ENCODE peak calls at places on chromosomes 4 and X, in six cellular contexts. G, Z, X, N, V and H are unnamed samples. For H3K27me3, the result is how much of the 10 kb centered on the place peaks cover.

GRCh38 chrX:112769034-112769433 is 71.6 kb downstream of the AMOT start:
- DNase-seq in G (peak), Z (no peak), X (no peak), N (no peak), V (peak), H (no peak)

GRCh38 chr4:12852338-12853307 is 631.5 kb downstream of the RAB28 start:
- DNase-seq in G (peak), Z (no peak), X (peak), N (no peak), V (peak), H (no peak)

GRCh38 chr4:133969202-133969873 is 232.3 kb downstream of the PABPC4L start:
- DNase-seq in G (peak), Z (peak), X (no peak), N (no peak), V (peak), H (no peak)

GRCh38 chr4:186887211-186887785 is 163.6 kb upstream of the FAT1 start:
- DNase-seq in G (no peak), Z (no peak), X (no peak), N (no peak), V (no peak), H (no peak)

GRCh38 chr4:15425520-15425919 is 2.3 kb upstream of the C1QTNF7 start:
- DNase-seq in G (no peak), Z (no peak), X (no peak), N (no peak), V (no peak), H (no peak)

GRCh38 chrX:108323751-108324150 is 114.5 kb downstream of the COL4A6 start:
- DNase-seq in G (no peak), Z (no peak), X (no peak), N (no peak), V (no peak), H (no peak)

GRCh38 chrX:16712116-16712824 is at the start of gene CTPS2:
- DNase-seq in G (peak), Z (peak), X (peak), N (peak), V (peak), H (no peak)

GRCh38 chr4:131499139-131499873 is 1649.8 kb upstream of the PCDH10 start:
- DNase-seq in G (peak), Z (no peak), X (no peak), N (no peak), V (peak), H (no peak)

GRCh38 chr4:71231073-71231752 is 107.6 kb upstream of the SLC4A4 start:
- DNase-seq in G (peak), Z (peak), X (peak), N (no peak), V (peak), H (peak)

GRCh38 chr4:112842513-112842912 is 205.6 kb downstream of the LARP7 start:
- DNase-seq in G (no peak), Z (no peak), X (no peak), N (no peak), V (no peak), H (no peak)

GRCh38 chrX:129686422-129686948 is 31.7 kb upstream of the APLN start:
- DNase-seq in G (peak), Z (peak), X (no peak), N (no peak), V (peak), H (no peak)

GRCh38 chrX:149877636-149878035 is 3.3 kb upstream of the MAGEA8 start:
- DNase-seq in G (no peak), Z (no peak), X (no peak), N (no peak), V (no peak), H (no peak)

GRCh38 chrX:18102006-18102405 is 118.7 kb downstream of the BEND2 start:
- DNase-seq in G (no peak), Z (no peak), X (no peak), N (no peak), V (no peak), H (no peak)

GRCh38 chr4:116628598-116628997 is 456.8 kb downstream of the TRAM1L1 start:
- DNase-seq in G (no peak), Z (no peak), X (no peak), N (no peak), V (no peak), H (no peak)

GRCh38 chrX:112851161-112851779 is 10.6 kb upstream of the AMOT start:
- DNase-seq in G (no peak), Z (no peak), X (no peak), N (no peak), V (no peak), H (no peak)

GRCh38 chr4:154314248-154314647 is 177.4 kb downstream of the DCHS2 start:
- DNase-seq in G (no peak), Z (no peak), X (no peak), N (no peak), V (peak), H (no peak)

GRCh38 chrX:80174925-80175574 is 160.5 kb downstream of the TBX22 start:
- DNase-seq in G (no peak), Z (peak), X (no peak), N (no peak), V (no peak), H (peak)

GRCh38 chr4:186700746-186701145 is 22.9 kb downstream of the FAT1 start:
- DNase-seq in G (peak), Z (peak), X (no peak), N (no peak), V (peak), H (peak)

GRCh38 chrX:71994601-71995000 is 84.0 kb downstream of the NHSL2 start:
- DNase-seq in G (no peak), Z (no peak), X (no peak), N (no peak), V (peak), H (no peak)

GRCh38 chr4:40585201-40585789 is 44.4 kb downstream of the RBM47 start:
- DNase-seq in G (no peak), Z (no peak), X (peak), N (no peak), V (no peak), H (no peak)

GRCh38 chrX:150146271-150146888 is 208.1 kb upstream of the EOLA2 start:
- DNase-seq in G (no peak), Z (no peak), X (no peak), N (no peak), V (no peak), H (no peak)

GRCh38 chr4:1762264-1763010 is 30.7 kb upstream of the FGFR3 start:
- DNase-seq in G (no peak), Z (no peak), X (no peak), N (no peak), V (no peak), H (no peak)

GRCh38 chrX:150543230-150544155 is 24.9 kb upstream of the MTM1 start:
- DNase-seq in G (no peak), Z (no peak), X (no peak), N (no peak), V (no peak), H (no peak)

GRCh38 chrX:69493193-69493592 is 10.9 kb upstream of the NALF2 start:
- DNase-seq in G (no peak), Z (peak), X (no peak), N (no peak), V (peak), H (no peak)

GRCh38 chr4:81504685-81505598 is 33.2 kb upstream of the RASGEF1B start:
- DNase-seq in G (no peak), Z (peak), X (peak), N (peak), V (peak), H (no peak)

GRCh38 chr4:88017516-88018302 is 10.3 kb downstream of the PKD2 start:
- DNase-seq in G (peak), Z (peak), X (no peak), N (no peak), V (peak), H (no peak)

GRCh38 chr4:40254961-40255721 is 58.3 kb downstream of the RHOH start:
- DNase-seq in G (peak), Z (no peak), X (no peak), N (no peak), V (peak), H (no peak)

GRCh38 chr4:41483771-41484170 is 54.2 kb upstream of the LIMCH1 start:
- DNase-seq in G (no peak), Z (no peak), X (no peak), N (no peak), V (no peak), H (no peak)

GRCh38 chr4:82899339-82899738 is 1.2 kb upstream of the THAP9 start:
- DNase-seq in G (no peak), Z (no peak), X (no peak), N (no peak), V (peak), H (no peak)

GRCh38 chr4:62901101-62901500 is 1508.1 kb downstream of the TECRL start:
- DNase-seq in G (no peak), Z (no peak), X (no peak), N (no peak), V (no peak), H (no peak)

GRCh38 chr4:154807042-154807630 is 26.1 kb downstream of the RBM46 start:
- DNase-seq in G (peak), Z (no peak), X (no peak), N (no peak), V (peak), H (no peak)

GRCh38 chr4:166091914-166092510 is 219.0 kb downstream of the TLL1 start:
- DNase-seq in G (peak), Z (no peak), X (peak), N (no peak), V (peak), H (no peak)

GRCh38 chr4:73067971-73068394 is 1.5 kb downstream of the COX18 start:
- DNase-seq in G (peak), Z (no peak), X (no peak), N (no peak), V (peak), H (no peak)

GRCh38 chr4:143023519-143023918 is 161.2 kb upstream of the USP38 start:
- DNase-seq in G (no peak), Z (no peak), X (no peak), N (no peak), V (peak), H (no peak)

GRCh38 chrX:55593296-55593695 is 29.9 kb upstream of the FOXR2 start:
- DNase-seq in G (no peak), Z (no peak), X (no peak), N (no peak), V (no peak), H (no peak)

GRCh38 chr4:168908859-168909390 is 101.1 kb downstream of the CBR4 start:
- DNase-seq in G (peak), Z (no peak), X (no peak), N (no peak), V (peak), H (no peak)

GRCh38 chr4:53507671-53508286 is 83.5 kb downstream of the LNX1 start:
- DNase-seq in G (peak), Z (peak), X (no peak), N (no peak), V (peak), H (peak)
- H3K4me3 ChIP-seq in G (no peak), Z (peak), X (no peak), N (no peak), V (no peak), H (peak)

DNA sequence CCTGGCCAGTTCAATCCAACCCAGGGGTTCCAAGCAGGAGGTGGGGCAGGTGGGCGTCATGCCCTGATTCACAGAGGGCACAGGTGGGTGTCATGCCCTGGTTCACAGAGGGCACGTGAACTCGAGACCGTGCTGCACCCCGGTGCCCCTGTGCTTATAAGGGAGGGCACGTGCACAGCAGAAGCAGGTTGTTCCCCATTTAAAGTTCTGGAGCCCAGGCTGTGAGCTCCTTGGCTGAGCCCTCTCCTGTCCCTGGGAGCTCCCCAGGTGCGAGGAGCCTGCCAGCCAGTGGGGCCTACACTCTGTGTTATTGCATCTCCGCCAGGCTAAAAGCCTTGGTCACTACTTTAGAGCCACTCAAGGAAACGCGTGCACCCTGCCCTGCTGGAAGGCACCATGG is 3.2 kb upstream of the CPZ start:
- DNase-seq in G (no peak), Z (no peak), X (no peak), N (no peak), V (no peak), H (no peak)
- H3K27me3 ChIP-seq in G (half or more), Z (half or more), X (under half), N (under half), V (under half), H (under half)

GRCh38 chr4:67713531-67714247 is 12.7 kb upstream of the UBA6 start:
- DNase-seq in G (peak), Z (no peak), X (peak), N (no peak), V (peak), H (no peak)
- H3K27ac ChIP-seq in G (no peak), Z (no peak), X (peak), N (no peak), V (peak), H (no peak)

GRCh38 chr4:101969965-101970364 is 179.4 kb downstream of the BANK1 start:
- DNase-seq in G (no peak), Z (no peak), X (no peak), N (no peak), V (no peak), H (no peak)

GRCh38 chr4:101968364-101968763 is 177.8 kb downstream of the BANK1 start:
- DNase-seq in G (no peak), Z (no peak), X (no peak), N (no peak), V (no peak), H (no peak)

GRCh38 chr4:101972791-101973190 is 182.3 kb downstream of the BANK1 start:
- DNase-seq in G (no peak), Z (no peak), X (no peak), N (no peak), V (no peak), H (no peak)

GRCh38 chr4:101967697-101968346 is 177.3 kb downstream of the BANK1 start:
- DNase-seq in G (no peak), Z (no peak), X (no peak), N (no peak), V (peak), H (no peak)

GRCh38 chr4:101970555-101970954 is 180.0 kb downstream of the BANK1 start:
- DNase-seq in G (no peak), Z (no peak), X (no peak), N (no peak), V (no peak), H (no peak)
- H3K4me3 ChIP-seq in G (no peak), Z (no peak), X (no peak), N (no peak), V (no peak), H (no peak)

GRCh38 chr4:114017120-114017917 is 37.9 kb upstream of the ARSJ start:
- DNase-seq in G (no peak), Z (no peak), X (no peak), N (no peak), V (no peak), H (no peak)

GRCh38 chr4:114025176-114025777 is 45.8 kb upstream of the ARSJ start:
- DNase-seq in G (no peak), Z (no peak), X (no peak), N (no peak), V (no peak), H (no peak)

GRCh38 chr4:114019972-114020358 is 40.5 kb upstream of the ARSJ start:
- DNase-seq in G (no peak), Z (no peak), X (no peak), N (no peak), V (no peak), H (no peak)

GRCh38 chr4:114019276-114019971 is 40.0 kb upstream of the ARSJ start:
- DNase-seq in G (peak), Z (no peak), X (no peak), N (no peak), V (peak), H (no peak)

DNA sequence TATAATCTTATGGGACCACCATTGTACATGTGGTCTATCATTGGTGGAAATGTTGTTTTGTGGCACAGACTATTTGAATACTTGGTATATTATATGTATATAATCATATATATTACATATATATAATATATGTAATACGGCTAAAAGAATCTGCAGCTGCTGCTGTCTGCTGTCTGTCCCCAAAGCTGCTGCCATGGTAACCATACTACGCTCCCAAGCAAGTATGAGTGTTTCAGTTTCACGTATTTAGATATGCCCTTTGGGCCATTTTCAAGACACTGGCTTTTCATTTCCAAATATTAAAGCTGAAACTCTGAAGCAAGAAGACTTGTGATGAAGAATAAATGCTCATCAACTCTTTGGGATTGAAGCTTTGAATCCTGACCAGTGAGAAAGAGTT is 42.0 kb upstream of the ARSJ start:
- DNase-seq in G (no peak), Z (no peak), X (no peak), N (no peak), V (no peak), H (no peak)
- H3K27me3 ChIP-seq in G (under half), Z (under half), X (under half), N (under half), V (under half), H (under half)

GRCh38 chr4:7974425-7974824 is 34.8 kb upstream of the AFAP1 start:
- DNase-seq in G (no peak), Z (no peak), X (no peak), N (no peak), V (no peak), H (no peak)

GRCh38 chr4:7971159-7971631 is 31.5 kb upstream of the AFAP1 start:
- DNase-seq in G (no peak), Z (no peak), X (no peak), N (no peak), V (no peak), H (no peak)

GRCh38 chr4:7973545-7973981 is 33.9 kb upstream of the AFAP1 start:
- DNase-seq in G (peak), Z (no peak), X (no peak), N (no peak), V (peak), H (no peak)

GRCh38 chr4:7970031-7970946 is 30.6 kb upstream of the AFAP1 start:
- DNase-seq in G (peak), Z (no peak), X (peak), N (peak), V (peak), H (no peak)

GRCh38 chr4:7971881-7972500 is 32.3 kb upstream of the AFAP1 start:
- DNase-seq in G (no peak), Z (no peak), X (no peak), N (no peak), V (peak), H (no peak)
- H3K27ac ChIP-seq in G (no peak), Z (no peak), X (no peak), N (peak), V (peak), H (peak)

GRCh38 chr4:139975830-139976272 is 178.1 kb downstream of the MAML3 start:
- DNase-seq in G (peak), Z (no peak), X (peak), N (no peak), V (peak), H (no peak)
- H3K4me3 ChIP-seq in G (no peak), Z (no peak), X (no peak), N (no peak), V (peak), H (peak)

GRCh38 chrX:118974908-118975671 is 672 bp downstream of the LONRF3 start:
- DNase-seq in G (no peak), Z (no peak), X (peak), N (peak), V (peak), H (no peak)
- H3K27me3 ChIP-seq in G (half or more), Z (under half), X (under half), N (under half), V (under half), H (under half)

GRCh38 chr4:141346144-141346543 is 125.4 kb downstream of the ZNF330 start:
- DNase-seq in G (peak), Z (no peak), X (no peak), N (no peak), V (peak), H (no peak)

GRCh38 chr4:141350122-141350904 is 129.6 kb downstream of the ZNF330 start:
- DNase-seq in G (peak), Z (no peak), X (peak), N (no peak), V (peak), H (no peak)

GRCh38 chr4:141348589-141348988 is 127.9 kb downstream of the ZNF330 start:
- DNase-seq in G (no peak), Z (no peak), X (no peak), N (no peak), V (no peak), H (no peak)

GRCh38 chr4:141352328-141352727 is 131.6 kb downstream of the ZNF330 start:
- DNase-seq in G (no peak), Z (no peak), X (no peak), N (no peak), V (no peak), H (no peak)

GRCh38 chr4:141347738-141348524 is 127.2 kb downstream of the ZNF330 start:
- DNase-seq in G (peak), Z (no peak), X (no peak), N (no peak), V (peak), H (no peak)
- H3K27ac ChIP-seq in G (no peak), Z (no peak), X (no peak), N (no peak), V (no peak), H (peak)

DNA sequence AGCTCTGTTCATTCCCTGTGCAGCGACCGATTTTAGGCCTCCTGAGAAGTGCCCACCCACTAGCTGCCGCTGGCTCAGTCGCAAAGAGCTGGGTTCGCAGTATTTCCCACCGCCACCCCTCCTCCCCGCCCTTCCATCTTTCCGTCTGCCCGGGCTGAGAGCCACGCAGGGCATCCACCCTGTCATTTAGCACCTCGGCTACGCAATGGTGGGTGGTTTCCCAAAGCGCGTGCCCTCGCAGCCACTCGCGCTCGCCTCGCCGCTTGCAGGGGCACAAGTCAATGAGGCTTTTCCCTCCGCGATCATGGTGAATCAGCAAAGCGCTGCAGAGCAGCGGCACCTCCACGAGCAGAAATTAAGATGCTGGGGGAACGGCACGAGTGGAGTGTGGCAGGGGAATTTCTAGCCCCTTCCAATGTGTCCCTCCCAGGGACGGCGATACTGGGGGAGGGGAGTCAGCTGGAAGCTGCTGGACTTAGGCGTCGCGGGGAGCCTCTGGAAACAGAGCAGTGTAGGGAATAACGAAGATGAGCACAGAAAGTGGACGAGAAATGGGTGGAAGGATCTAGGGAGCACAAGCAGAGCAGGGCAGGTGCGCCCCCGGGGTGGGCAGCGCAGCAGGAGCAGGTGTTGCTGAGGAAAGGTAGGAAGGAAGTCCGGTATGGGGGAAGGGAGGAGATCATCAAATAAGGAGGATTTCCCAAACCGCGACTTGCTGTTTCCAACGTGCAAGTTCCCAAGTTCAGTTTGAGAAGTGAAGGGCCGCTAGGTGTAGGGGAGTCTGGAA is 2.4 kb upstream of the PTCHD1 start:
- DNase-seq in G (no peak), Z (no peak), X (peak), N (no peak), V (no peak), H (no peak)
- H3K4me3 ChIP-seq in G (no peak), Z (peak), X (no peak), N (peak), V (no peak), H (peak)